ENCODE peak calls at places on chromosomes 4 and X, in seven cellular contexts. I, N, H, P, U, K and B are unnamed samples.

GRCh38 chrX:51894697-51895336 is 1.4 kb downstream of the MAGED1 start:
- DNase-seq in I (peak), U (peak), P (peak), K (no peak), N (no peak), H (peak), B (no peak)

GRCh38 chr4:52850406-52851119 is 11.6 kb upstream of the RASL11B start:
- DNase-seq in U (no peak), N (no peak), H (no peak), I (no peak), K (no peak), P (no peak), B (no peak)

GRCh38 chrX:149371984-149372383 is 133.1 kb downstream of the IDS start:
- DNase-seq in H (no peak), N (no peak), U (no peak), K (no peak), I (peak), P (peak), B (no peak)

GRCh38 chr4:27003602-27004238 is 143.1 kb downstream of the STIM2 start:
- DNase-seq in K (no peak), H (no peak), U (no peak), I (peak), N (no peak), P (no peak), B (no peak)

GRCh38 chr4:182486895-182487294 is 243.7 kb downstream of the TENM3 start:
- DNase-seq in U (no peak), I (peak), P (no peak), N (no peak), H (no peak), K (no peak), B (no peak)

GRCh38 chr4:153211986-153212720 is 7.9 kb downstream of the TRIM2 start:
- DNase-seq in P (peak), I (peak), U (no peak), N (no peak), H (peak), K (no peak), B (no peak)

GRCh38 chrX:53605004-53605403 is 81.5 kb downstream of the HUWE1 start:
- DNase-seq in P (no peak), I (no peak), H (no peak), U (no peak), K (no peak), N (no peak), B (no peak)

GRCh38 chr4:84379881-84380618 is 119.0 kb downstream of the NKX6-1 start:
- DNase-seq in I (peak), K (no peak), P (peak), U (no peak), H (peak), N (no peak), B (no peak)

GRCh38 chrX:3326721-3327120 is 19.7 kb downstream of the MXRA5 start:
- DNase-seq in N (no peak), U (no peak), I (peak), P (peak), H (no peak), K (no peak), B (no peak)

GRCh38 chr4:38831653-38832052 is 25.0 kb downstream of the TLR6 start:
- DNase-seq in U (no peak), I (peak), P (peak), N (no peak), K (no peak), H (no peak), B (no peak)

GRCh38 chr4:12472082-12472481 is 1012.1 kb downstream of the RAB28 start:
- DNase-seq in U (no peak), H (no peak), I (no peak), K (no peak), N (no peak), P (no peak), B (no peak)

GRCh38 chr4:142850478-142850877 is 4.4 kb upstream of the INPP4B start:
- DNase-seq in N (no peak), U (no peak), H (peak), I (no peak), P (no peak), K (no peak), B (no peak)

GRCh38 chrX:54358424-54359211 is 772 bp upstream of the WNK3 start:
- DNase-seq in I (peak), N (peak), U (peak), K (peak), P (peak), H (peak), B (no peak)

GRCh38 chrX:9635805-9636204 is 129.8 kb downstream of the GPR143 start:
- DNase-seq in K (no peak), U (no peak), N (no peak), I (peak), P (peak), H (no peak), B (no peak)

GRCh38 chr4:101346312-101346561 is 1.1 kb downstream of the PPP3CA start:
- DNase-seq in K (peak), U (no peak), H (no peak), I (no peak), N (peak), P (no peak), B (no peak)

GRCh38 chr4:174215055-174215454 is 68.4 kb downstream of the FBXO8 start:
- DNase-seq in K (no peak), U (no peak), H (no peak), N (no peak), I (no peak), P (no peak), B (no peak)

GRCh38 chr4:11367371-11367770 is 61.3 kb downstream of the HS3ST1 start:
- DNase-seq in N (no peak), P (no peak), I (no peak), K (no peak), U (peak), H (no peak), B (no peak)

GRCh38 chr4:66923081-66923865 is 622.0 kb downstream of the CENPC start:
- DNase-seq in K (no peak), I (peak), P (no peak), U (no peak), H (no peak), N (no peak), B (no peak)

GRCh38 chrX:14697453-14697852 is 168.1 kb downstream of the GLRA2 start:
- DNase-seq in P (no peak), K (no peak), I (peak), U (peak), H (peak), N (no peak), B (no peak)

GRCh38 chrX:135974279-135974856 is 580 bp upstream of the MMGT1 start:
- DNase-seq in I (peak), H (peak), K (peak), U (peak), N (no peak), P (peak), B (peak)